ENCODE peak calls at places on chromosomes 3 and 15, in eight cellular contexts. Z is SK-N-SH, C is cardiac muscle cell, Q is ovary, P is cardiac fibroblast, W is fibroblast of lung, D is GM23338, A is epithelial cell of esophagus. J is an unnamed sample.

GRCh38 chr3:4664412-4664811 is 171.3 kb downstream of the ITPR1 start:
- DNase-seq in D (no peak), P (no peak), A (no peak), C (no peak), Z (no peak), W (no peak), Q (no peak), J (no peak)

GRCh38 chr3:193869221-193870201 is 266.4 kb upstream of the HES1 start:
- DNase-seq in Q (peak), D (peak), A (peak), W (peak), P (peak), C (no peak), Z (peak), J (no peak)

GRCh38 chr3:197746801-197747237 is 2.9 kb upstream of the FYTTD1 start:
- DNase-seq in A (no peak), P (no peak), W (no peak), Q (no peak), C (no peak), D (peak), Z (no peak), J (no peak)

GRCh38 chr15:56047354-56047753 is 53.9 kb upstream of the NEDD4 start:
- DNase-seq in D (no peak), W (no peak), C (no peak), Q (no peak), A (peak), Z (no peak), P (peak), J (no peak)

GRCh38 chr15:39919396-39919739 is 698 bp downstream of the GPR176 start:
- DNase-seq in D (peak), A (no peak), Q (no peak), Z (no peak), C (peak), P (no peak), W (no peak), J (no peak)

GRCh38 chr3:197533396-197534347 is 22.1 kb downstream of the BDH1 start:
- DNase-seq in Q (no peak), Z (no peak), C (no peak), A (peak), P (peak), W (no peak), D (no peak), J (no peak)

GRCh38 chr3:10006048-10006761 is 19.6 kb upstream of the EMC3 start:
- DNase-seq in Z (no peak), C (no peak), D (no peak), P (no peak), A (no peak), W (no peak), Q (no peak), J (no peak)

GRCh38 chr3:120705851-120706582 is 24.0 kb upstream of the HGD start:
- DNase-seq in C (no peak), D (no peak), A (peak), W (no peak), P (no peak), Q (no peak), Z (no peak), J (no peak)

GRCh38 chr3:177602601-177603136 is 405.4 kb upstream of the TBL1XR1 start:
- DNase-seq in A (peak), P (peak), D (no peak), C (no peak), Q (no peak), Z (no peak), W (no peak), J (no peak)

GRCh38 chr3:152707314-152707713 is 127.6 kb upstream of the P2RY1 start:
- DNase-seq in W (peak), P (no peak), C (no peak), Z (peak), A (no peak), Q (no peak), D (no peak), J (no peak)

GRCh38 chr3:35970793-35971192 is 331.5 kb downstream of the ARPP21 start:
- DNase-seq in C (no peak), A (no peak), Q (no peak), D (no peak), Z (no peak), W (no peak), P (no peak), J (no peak)

GRCh38 chr3:149180057-149180573 is 41.5 kb downstream of the CP start:
- DNase-seq in D (no peak), Z (no peak), A (peak), Q (peak), W (peak), C (no peak), P (peak), J (peak)

GRCh38 chr3:131356006-131356405 is 25.6 kb upstream of the NUDT16 start:
- DNase-seq in P (no peak), Q (no peak), Z (no peak), W (no peak), D (no peak), C (no peak), A (peak), J (no peak)

GRCh38 chr3:155407331-155407730 is 113.8 kb upstream of the STRIT1 start:
- DNase-seq in D (no peak), A (peak), W (no peak), C (no peak), Q (no peak), Z (no peak), P (no peak), J (no peak)

GRCh38 chr3:53156368-53156834 is 4.6 kb upstream of the PRKCD start:
- DNase-seq in W (no peak), C (no peak), Q (no peak), D (peak), A (no peak), Z (peak), P (no peak), J (no peak)

GRCh38 chr3:73516656-73517055 is 108.1 kb downstream of the PDZRN3 start:
- DNase-seq in Z (no peak), Q (no peak), D (no peak), A (no peak), C (no peak), W (peak), P (no peak), J (no peak)

GRCh38 chr15:70432924-70433500 is 330.3 kb downstream of the UACA start:
- DNase-seq in Z (peak), W (no peak), A (no peak), C (no peak), D (no peak), Q (no peak), P (no peak), J (no peak)

GRCh38 chr15:91032919-91033803 is 10.8 kb upstream of the VPS33B start:
- DNase-seq in Q (peak), C (peak), P (peak), W (no peak), D (peak), Z (peak), A (peak), J (no peak)

GRCh38 chr15:41493205-41493901 is at the start of gene ITPKA:
- DNase-seq in D (peak), C (peak), W (peak), P (peak), Z (peak), A (peak), Q (peak), J (peak)

GRCh38 chr15:80619677-80620076 is 75.4 kb upstream of the ABHD17C start:
- DNase-seq in W (peak), D (no peak), P (peak), A (peak), C (no peak), Z (no peak), Q (no peak), J (no peak)
- TF ChIP-seq CTCF in W (peak), D (peak), P (no peak), A (peak), C (peak), Z (peak), Q (no peak), J (no peak)

DNA sequence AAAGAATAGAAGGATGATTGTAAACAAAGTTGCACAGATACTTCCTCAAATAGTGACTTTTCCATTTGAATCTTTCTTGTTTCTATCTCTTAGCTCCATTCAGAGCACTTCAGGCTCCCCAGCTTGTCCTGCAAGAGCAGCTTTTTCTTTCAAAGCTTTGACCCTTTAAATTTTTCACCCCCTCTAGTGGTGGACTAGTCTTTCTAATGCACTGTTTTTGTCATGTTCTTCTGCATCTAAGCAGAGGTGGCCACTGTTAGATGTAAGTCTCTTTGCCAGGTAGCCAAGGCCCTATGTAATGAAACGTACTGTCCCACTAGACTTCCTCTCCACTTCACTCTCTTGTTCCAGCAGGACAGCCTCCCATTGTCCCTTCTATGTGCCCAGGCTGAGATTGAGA is 74.0 kb upstream of the MANF start:
- DNase-seq in A (peak), W (peak), D (peak), C (peak), Z (peak), P (peak), Q (no peak), J (no peak)
- TF ChIP-seq CTCF in A (peak), W (peak), D (peak), C (peak), Z (peak), P (peak), Q (no peak), J (no peak)

GRCh38 chr15:36941798-36942197 is 158.6 kb downstream of the MEIS2 start:
- DNase-seq in Z (no peak), W (no peak), P (no peak), C (no peak), D (no peak), Q (no peak), A (no peak), J (no peak)
- TF ChIP-seq CTCF in Z (no peak), W (no peak), P (no peak), C (no peak), D (no peak), Q (no peak), A (no peak), J (no peak)

GRCh38 chr3:55868347-55868746 is 381.2 kb upstream of the WNT5A start:
- DNase-seq in A (no peak), P (no peak), W (no peak), C (no peak), Q (no peak), D (peak), Z (no peak), J (no peak)
- TF ChIP-seq CTCF in A (no peak), P (no peak), W (peak), C (no peak), Q (no peak), D (peak), Z (no peak), J (no peak)

DNA sequence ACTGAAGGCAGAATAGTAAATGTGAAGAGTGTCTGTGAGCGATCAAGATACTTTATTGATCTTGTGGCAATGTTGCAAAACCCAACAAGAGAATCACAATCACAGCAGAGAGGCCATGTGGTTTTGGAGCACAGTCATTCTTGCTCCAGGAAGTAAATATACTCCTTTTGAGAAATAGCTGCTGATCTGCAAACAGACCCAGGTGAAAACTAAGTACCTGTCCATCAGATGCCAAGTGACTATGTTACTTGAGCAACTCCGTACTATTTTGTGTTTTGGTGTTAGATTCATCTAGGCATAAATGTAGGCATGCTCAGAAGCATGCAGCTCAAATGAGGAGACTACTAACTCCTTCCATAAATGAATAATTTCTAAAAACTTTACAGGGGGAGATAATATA is 627.9 kb downstream of the ZBBX start:
- DNase-seq in Z (no peak), Q (no peak), D (no peak), C (no peak), W (no peak), P (no peak), A (no peak), J (no peak)
- TF ChIP-seq CTCF in Z (no peak), Q (no peak), D (no peak), C (no peak), W (no peak), P (no peak), A (no peak), J (no peak)

J was measured in omental fat pad.